ENCODE peak calls at places on chromosomes 1 and 21, in five cellular contexts. One of them, this sample, is unnamed.
A peak's percentile ranks its signal among the peaks of the same experiment; 100 is the strongest.

GRCh38 chr1:54407957-54408700 is 1.9 kb upstream of the SSBP3 start:
- DNase-seq in omental fat pad: no peak
- DNase-seq in CD8-positive, alpha-beta T cell: no peak
- DNase-seq in GM12864: no peak
- DNase-seq in left lung: no peak
- DNase-seq in this sample: peak; percentile 82

GRCh38 chr1:228734881-228735801 is at the start of gene RHOU:
- DNase-seq in omental fat pad: peak; percentile 42
- DNase-seq in CD8-positive, alpha-beta T cell: peak; percentile 80
- DNase-seq in GM12864: no peak
- DNase-seq in left lung: peak; percentile 96
- DNase-seq in this sample: peak; percentile 80

GRCh38 chr1:7847599-7847998 is 5.3 kb downstream of the UTS2 start:
- DNase-seq in omental fat pad: no peak
- DNase-seq in CD8-positive, alpha-beta T cell: no peak
- DNase-seq in GM12864: no peak
- DNase-seq in left lung: no peak
- DNase-seq in this sample: no peak

GRCh38 chr1:6770727-6771567 is 14.3 kb upstream of the CAMTA1 start:
- DNase-seq in omental fat pad: no peak
- DNase-seq in CD8-positive, alpha-beta T cell: no peak
- DNase-seq in GM12864: no peak
- DNase-seq in left lung: no peak
- DNase-seq in this sample: no peak

GRCh38 chr21:28393279-28393678 is 599.4 kb downstream of the LTN1 start:
- DNase-seq in omental fat pad: no peak
- DNase-seq in CD8-positive, alpha-beta T cell: no peak
- DNase-seq in GM12864: no peak
- DNase-seq in left lung: no peak
- DNase-seq in this sample: no peak

GRCh38 chr1:101592861-101593260 is 356.0 kb downstream of the S1PR1 start:
- DNase-seq in omental fat pad: no peak
- DNase-seq in CD8-positive, alpha-beta T cell: no peak
- DNase-seq in GM12864: no peak
- DNase-seq in left lung: no peak
- DNase-seq in this sample: no peak

GRCh38 chr1:59015708-59016107 is 231.9 kb upstream of the JUN start:
- DNase-seq in omental fat pad: no peak
- DNase-seq in CD8-positive, alpha-beta T cell: no peak
- DNase-seq in GM12864: no peak
- DNase-seq in left lung: no peak
- DNase-seq in this sample: no peak

GRCh38 chr1:218394416-218394815 is 49.3 kb downstream of the TGFB2 start:
- DNase-seq in omental fat pad: no peak
- DNase-seq in CD8-positive, alpha-beta T cell: no peak
- DNase-seq in GM12864: no peak
- DNase-seq in left lung: no peak
- DNase-seq in this sample: no peak

GRCh38 chr1:100298512-100298911 is 32.5 kb downstream of the RTCA start:
- DNase-seq in omental fat pad: no peak
- DNase-seq in CD8-positive, alpha-beta T cell: no peak
- DNase-seq in GM12864: no peak
- DNase-seq in left lung: no peak
- DNase-seq in this sample: no peak

GRCh38 chr21:15141236-15141970 is 76.6 kb upstream of the NRIP1 start:
- DNase-seq in omental fat pad: no peak
- DNase-seq in CD8-positive, alpha-beta T cell: no peak
- DNase-seq in GM12864: no peak
- DNase-seq in left lung: no peak
- DNase-seq in this sample: no peak

GRCh38 chr1:19759740-19760089 is 40.0 kb downstream of the TMCO4 start:
- DNase-seq in omental fat pad: no peak
- DNase-seq in CD8-positive, alpha-beta T cell: no peak
- DNase-seq in GM12864: no peak
- DNase-seq in left lung: no peak
- DNase-seq in this sample: no peak

GRCh38 chr1:228497206-228497605 is 10.0 kb downstream of the RNF187 start:
- DNase-seq in omental fat pad: no peak
- DNase-seq in CD8-positive, alpha-beta T cell: no peak
- DNase-seq in GM12864: no peak
- DNase-seq in left lung: no peak
- DNase-seq in this sample: no peak

GRCh38 chr1:112369389-112370285 is 26.4 kb upstream of the CTTNBP2NL start:
- DNase-seq in omental fat pad: peak; percentile 94
- DNase-seq in CD8-positive, alpha-beta T cell: peak; percentile 87
- DNase-seq in GM12864: peak; percentile 21
- DNase-seq in left lung: peak; percentile 96
- DNase-seq in this sample: peak; percentile 69
- TF ChIP-seq CTCF in omental fat pad: peak; percentile 16
- TF ChIP-seq CTCF in CD8-positive, alpha-beta T cell: peak; percentile 93
- TF ChIP-seq CTCF in GM12864: peak; percentile 97
- TF ChIP-seq CTCF in left lung: peak; percentile 96
- TF ChIP-seq CTCF in this sample: peak; percentile 97

GRCh38 chr1:109256085-109256484 is 6.7 kb downstream of the CELSR2 start:
- DNase-seq in omental fat pad: no peak
- DNase-seq in CD8-positive, alpha-beta T cell: no peak
- DNase-seq in GM12864: no peak
- DNase-seq in left lung: peak; percentile 51
- DNase-seq in this sample: no peak

GRCh38 chr1:109254621-109255096 is 5.3 kb downstream of the CELSR2 start:
- DNase-seq in omental fat pad: no peak
- DNase-seq in CD8-positive, alpha-beta T cell: no peak
- DNase-seq in GM12864: no peak
- DNase-seq in left lung: peak; percentile 22
- DNase-seq in this sample: peak; percentile 34

GRCh38 chr1:109255673-109256072 is 6.3 kb downstream of the CELSR2 start:
- DNase-seq in omental fat pad: no peak
- DNase-seq in CD8-positive, alpha-beta T cell: no peak
- DNase-seq in GM12864: no peak
- DNase-seq in left lung: peak; percentile 39
- DNase-seq in this sample: peak; percentile 29

GRCh38 chr1:109253803-109254620 is 4.7 kb downstream of the CELSR2 start:
- DNase-seq in omental fat pad: no peak
- DNase-seq in CD8-positive, alpha-beta T cell: no peak
- DNase-seq in GM12864: no peak
- DNase-seq in left lung: peak; percentile 37
- DNase-seq in this sample: peak; percentile 37

DNA sequence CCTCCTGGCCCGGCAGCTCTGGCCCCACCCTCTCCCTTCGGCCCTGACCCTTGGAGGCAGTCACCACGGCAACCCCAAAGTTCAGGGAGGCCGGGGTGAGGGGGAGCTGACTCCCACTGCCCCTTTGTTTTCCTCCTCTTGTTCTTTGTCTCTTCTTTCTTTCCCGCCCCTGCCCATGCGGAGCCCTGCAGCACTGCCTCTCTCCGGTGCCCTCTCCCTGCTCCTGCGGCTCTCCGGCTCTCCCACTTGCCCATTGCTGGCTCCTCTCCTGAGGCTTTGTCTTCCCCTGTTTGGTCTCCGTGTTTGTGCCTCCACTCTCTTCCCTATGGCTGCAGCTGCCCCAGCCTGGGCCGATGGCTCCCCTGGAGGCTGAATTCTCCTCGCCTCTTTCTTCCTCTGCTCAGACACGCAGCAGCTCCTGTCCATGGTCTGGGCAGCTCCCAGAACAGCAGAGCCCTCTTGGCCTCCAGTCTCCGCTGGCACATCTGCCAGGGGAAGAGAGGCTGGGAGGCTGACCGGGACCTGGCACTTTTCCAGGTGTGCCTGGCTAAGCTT is 5.8 kb downstream of the CELSR2 start:
- DNase-seq in omental fat pad: no peak
- DNase-seq in CD8-positive, alpha-beta T cell: no peak
- DNase-seq in GM12864: no peak
- DNase-seq in left lung: peak; percentile 58
- DNase-seq in this sample: peak; percentile 34
- TF ChIP-seq CTCF in omental fat pad: no peak
- TF ChIP-seq CTCF in CD8-positive, alpha-beta T cell: no peak
- TF ChIP-seq CTCF in GM12864: no peak
- TF ChIP-seq CTCF in left lung: no peak
- TF ChIP-seq CTCF in this sample: no peak

GRCh38 chr1:208117817-208118216 is 126.4 kb downstream of the PLXNA2 start:
- DNase-seq in omental fat pad: no peak
- DNase-seq in CD8-positive, alpha-beta T cell: no peak
- DNase-seq in GM12864: no peak
- DNase-seq in left lung: no peak
- DNase-seq in this sample: no peak

GRCh38 chr1:208120426-208120790 is 123.8 kb downstream of the PLXNA2 start:
- DNase-seq in omental fat pad: no peak
- DNase-seq in CD8-positive, alpha-beta T cell: no peak
- DNase-seq in GM12864: no peak
- DNase-seq in left lung: no peak
- DNase-seq in this sample: no peak

GRCh38 chr1:208119225-208119606 is 125.0 kb downstream of the PLXNA2 start:
- DNase-seq in omental fat pad: no peak
- DNase-seq in CD8-positive, alpha-beta T cell: no peak
- DNase-seq in GM12864: no peak
- DNase-seq in left lung: no peak
- DNase-seq in this sample: no peak

GRCh38 chr1:208117410-208117809 is 126.8 kb downstream of the PLXNA2 start:
- DNase-seq in omental fat pad: no peak
- DNase-seq in CD8-positive, alpha-beta T cell: no peak
- DNase-seq in GM12864: no peak
- DNase-seq in left lung: no peak
- DNase-seq in this sample: no peak

GRCh38 chr1:208118306-208118705 is 125.9 kb downstream of the PLXNA2 start:
- DNase-seq in omental fat pad: no peak
- DNase-seq in CD8-positive, alpha-beta T cell: no peak
- DNase-seq in GM12864: no peak
- DNase-seq in left lung: no peak
- DNase-seq in this sample: no peak
- TF ChIP-seq CTCF in omental fat pad: no peak
- TF ChIP-seq CTCF in CD8-positive, alpha-beta T cell: no peak
- TF ChIP-seq CTCF in GM12864: no peak
- TF ChIP-seq CTCF in left lung: no peak
- TF ChIP-seq CTCF in this sample: no peak

GRCh38 chr1:179781962-179782361 is 38.9 kb downstream of the FAM163A start:
- DNase-seq in omental fat pad: no peak
- DNase-seq in CD8-positive, alpha-beta T cell: no peak
- DNase-seq in GM12864: no peak
- DNase-seq in left lung: no peak
- DNase-seq in this sample: no peak
- TF ChIP-seq CTCF in omental fat pad: no peak
- TF ChIP-seq CTCF in CD8-positive, alpha-beta T cell: no peak
- TF ChIP-seq CTCF in GM12864: no peak
- TF ChIP-seq CTCF in left lung: no peak
- TF ChIP-seq CTCF in this sample: no peak

GRCh38 chr1:238399558-238399957 is 508.8 kb upstream of the ZP4 start:
- DNase-seq in omental fat pad: no peak
- DNase-seq in CD8-positive, alpha-beta T cell: no peak
- DNase-seq in GM12864: no peak
- DNase-seq in left lung: no peak
- DNase-seq in this sample: no peak
- TF ChIP-seq CTCF in omental fat pad: no peak
- TF ChIP-seq CTCF in CD8-positive, alpha-beta T cell: no peak
- TF ChIP-seq CTCF in GM12864: no peak
- TF ChIP-seq CTCF in left lung: no peak
- TF ChIP-seq CTCF in this sample: no peak

DNA sequence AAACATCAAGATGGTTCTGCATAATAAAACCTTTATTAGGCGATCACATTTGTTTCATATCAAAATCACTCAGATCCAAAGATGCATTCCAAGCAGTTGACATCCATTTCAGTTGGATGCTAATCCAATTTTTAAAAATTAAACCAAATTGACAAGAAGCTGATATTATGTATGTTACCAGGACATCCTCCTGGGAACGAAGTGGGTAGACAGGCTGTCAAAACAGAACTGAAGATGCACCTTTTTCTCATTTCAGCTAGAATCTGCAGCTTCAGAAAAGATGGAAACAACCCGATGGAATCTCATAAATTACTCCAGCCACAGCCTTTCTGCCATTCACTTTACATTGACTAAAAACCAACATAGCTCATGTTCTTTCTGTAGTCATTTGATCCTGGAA is 268.4 kb downstream of the PLPP3 start:
- DNase-seq in omental fat pad: no peak
- DNase-seq in CD8-positive, alpha-beta T cell: no peak
- DNase-seq in GM12864: no peak
- DNase-seq in left lung: no peak
- DNase-seq in this sample: no peak
- TF ChIP-seq CTCF in omental fat pad: no peak
- TF ChIP-seq CTCF in CD8-positive, alpha-beta T cell: no peak
- TF ChIP-seq CTCF in GM12864: no peak
- TF ChIP-seq CTCF in left lung: no peak
- TF ChIP-seq CTCF in this sample: no peak

GRCh38 chr1:65001238-65001792 is 35.0 kb upstream of the JAK1 start:
- DNase-seq in omental fat pad: peak; percentile 69
- DNase-seq in CD8-positive, alpha-beta T cell: peak; percentile 77
- DNase-seq in GM12864: no peak
- DNase-seq in left lung: peak; percentile 93
- DNase-seq in this sample: peak; percentile 87
- TF ChIP-seq CTCF in omental fat pad: no peak
- TF ChIP-seq CTCF in CD8-positive, alpha-beta T cell: peak; percentile 14
- TF ChIP-seq CTCF in GM12864: no peak
- TF ChIP-seq CTCF in left lung: no peak
- TF ChIP-seq CTCF in this sample: peak; percentile 27

GRCh38 chr1:64209221-64209620 is 5.8 kb downstream of the UBE2U start:
- DNase-seq in omental fat pad: no peak
- DNase-seq in CD8-positive, alpha-beta T cell: no peak
- DNase-seq in GM12864: no peak
- DNase-seq in left lung: no peak
- DNase-seq in this sample: no peak
- TF ChIP-seq CTCF in omental fat pad: no peak
- TF ChIP-seq CTCF in CD8-positive, alpha-beta T cell: no peak
- TF ChIP-seq CTCF in GM12864: no peak
- TF ChIP-seq CTCF in left lung: no peak
- TF ChIP-seq CTCF in this sample: no peak

GRCh38 chr1:171712341-171712740 is 29.5 kb downstream of the VAMP4 start:
- DNase-seq in omental fat pad: no peak
- DNase-seq in CD8-positive, alpha-beta T cell: no peak
- DNase-seq in GM12864: no peak
- DNase-seq in left lung: no peak
- DNase-seq in this sample: no peak
- TF ChIP-seq CTCF in omental fat pad: no peak
- TF ChIP-seq CTCF in CD8-positive, alpha-beta T cell: no peak
- TF ChIP-seq CTCF in GM12864: no peak
- TF ChIP-seq CTCF in left lung: no peak
- TF ChIP-seq CTCF in this sample: no peak